ENCODE peak calls at places on chromosome 7, in four cellular contexts. E is heart right ventricle, O is breast epithelium, P is lower leg skin. L is an unnamed sample.

GRCh38 chr7:110987130-110987693 is 103.7 kb upstream of the LRRN3 start:
- DNase-seq in E (no peak), O (no peak), P (no peak), L (no peak)

GRCh38 chr7:48084727-48085432 is 4.2 kb upstream of the UPP1 start:
- DNase-seq in E (peak), O (no peak), P (no peak), L (peak)

GRCh38 chr7:101113860-101114259 is 13.0 kb upstream of the SERPINE1 start:
- DNase-seq in E (no peak), O (no peak), P (no peak), L (no peak)

GRCh38 chr7:83267141-83267631 is 104.5 kb upstream of the PCLO start:
- DNase-seq in E (no peak), O (no peak), P (no peak), L (no peak)

GRCh38 chr7:43112941-43113621 is 634 bp downstream of the HECW1 start:
- DNase-seq in E (peak), O (no peak), P (peak), L (peak)

GRCh38 chr7:19107392-19108147 is 9.9 kb downstream of the TWIST1 start:
- DNase-seq in E (peak), O (no peak), P (peak), L (peak)

GRCh38 chr7:120308171-120308570 is 35.2 kb downstream of the KCND2 start:
- DNase-seq in E (no peak), O (no peak), P (no peak), L (no peak)

GRCh38 chr7:4739528-4739992 is 35.9 kb upstream of the AP5Z1 start:
- DNase-seq in E (peak), O (no peak), P (no peak), L (no peak)

GRCh38 chr7:77989981-77990566 is 191.5 kb downstream of the PHTF2 start:
- DNase-seq in E (no peak), O (no peak), P (no peak), L (no peak)

GRCh38 chr7:70029993-70030392 is 431.7 kb downstream of the AUTS2 start:
- DNase-seq in E (no peak), O (no peak), P (no peak), L (no peak)

GRCh38 chr7:86942995-86943394 is 116.5 kb downstream of the ELAPOR2 start:
- DNase-seq in E (no peak), O (no peak), P (no peak), L (no peak)

GRCh38 chr7:45163692-45164052 is 6.1 kb downstream of the RAMP3 start:
- DNase-seq in E (no peak), O (no peak), P (no peak), L (no peak)

GRCh38 chr7:155653773-155654172 is 9.3 kb downstream of the RBM33 start:
- DNase-seq in E (no peak), O (no peak), P (no peak), L (no peak)

GRCh38 chr7:41788556-41788955 is 85.7 kb upstream of the INHBA start:
- DNase-seq in E (no peak), O (no peak), P (no peak), L (no peak)

GRCh38 chr7:118005021-118005420 is 131.8 kb upstream of the CTTNBP2 start:
- DNase-seq in E (no peak), O (no peak), P (no peak), L (no peak)

GRCh38 chr7:106284516-106285050 is at the start of gene NAMPT:
- DNase-seq in E (peak), O (peak), P (peak), L (peak)

GRCh38 chr7:32228601-32229000 is 158.4 kb upstream of the PDE1C start:
- DNase-seq in E (no peak), O (no peak), P (peak), L (no peak)

GRCh38 chr7:122764902-122765301 is 62.2 kb upstream of the RNF148 start:
- DNase-seq in E (no peak), O (no peak), P (no peak), L (no peak)

GRCh38 chr7:14579971-14580370 is 322.6 kb downstream of the DGKB start:
- DNase-seq in E (no peak), O (no peak), P (no peak), L (no peak)

GRCh38 chr7:158588085-158588877 is 658 bp upstream of the PTPRN2 start:
- DNase-seq in E (no peak), O (no peak), P (no peak), L (no peak)

GRCh38 chr7:158588878-158589442 is 1.3 kb upstream of the PTPRN2 start:
- DNase-seq in E (no peak), O (no peak), P (no peak), L (no peak)

GRCh38 chr7:158586499-158587191 is 978 bp downstream of the PTPRN2 start:
- DNase-seq in E (no peak), O (no peak), P (no peak), L (no peak)

GRCh38 chr7:158585721-158586498 is 1.7 kb downstream of the PTPRN2 start:
- DNase-seq in E (no peak), O (no peak), P (no peak), L (no peak)

DNA sequence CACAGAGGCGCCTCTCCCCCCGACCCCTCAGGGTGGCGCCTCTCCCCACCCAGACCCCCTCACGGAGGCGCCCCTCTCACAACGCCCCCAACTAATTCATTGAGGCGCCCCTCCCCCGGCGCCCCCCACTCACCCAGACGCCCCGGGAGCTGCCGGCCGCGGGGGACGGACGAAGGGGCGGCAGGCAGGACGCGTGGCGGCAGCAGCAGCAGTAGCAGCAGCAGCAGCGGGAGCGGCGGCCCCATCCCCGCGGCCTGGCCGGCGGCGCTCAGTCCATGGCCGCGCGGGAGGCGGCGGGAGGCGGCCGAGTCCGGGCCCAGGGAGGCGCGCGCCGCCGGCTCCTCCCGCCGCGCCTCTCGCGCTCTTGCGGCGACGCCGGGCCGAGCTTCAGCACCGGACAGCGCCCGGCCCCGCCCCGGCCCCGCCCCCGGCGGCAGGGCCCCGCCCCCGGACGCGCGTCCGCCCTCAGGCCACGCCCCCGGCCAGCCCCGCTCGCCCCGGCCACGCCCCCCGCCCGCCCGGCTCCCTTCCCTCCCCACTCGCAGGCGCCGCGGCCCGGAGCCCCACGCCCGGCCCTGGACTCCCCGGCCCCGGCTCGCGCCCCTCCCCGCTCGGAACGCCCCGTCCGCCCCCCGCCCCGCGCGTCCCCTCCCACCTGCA is at the start of gene PTPRN2:
- DNase-seq in E (peak), O (peak), P (no peak), L (peak)
- H3K4me3 ChIP-seq in E (peak), O (peak), P (no peak), L (no peak)

GRCh38 chr7:27153526-27153925 is 1.1 kb upstream of the HOXA3 start:
- DNase-seq in E (no peak), O (no peak), P (peak), L (no peak)

GRCh38 chr7:27154901-27155815 is 1.3 kb downstream of the HOXA7 start:
- DNase-seq in E (no peak), O (peak), P (peak), L (peak)

GRCh38 chr7:27155816-27156507 is 513 bp downstream of the HOXA7 start:
- DNase-seq in E (no peak), O (peak), P (peak), L (peak)

GRCh38 chr7:27152816-27153486 is 568 bp upstream of the HOXA3 start:
- DNase-seq in E (no peak), O (peak), P (no peak), L (no peak)

DNA sequence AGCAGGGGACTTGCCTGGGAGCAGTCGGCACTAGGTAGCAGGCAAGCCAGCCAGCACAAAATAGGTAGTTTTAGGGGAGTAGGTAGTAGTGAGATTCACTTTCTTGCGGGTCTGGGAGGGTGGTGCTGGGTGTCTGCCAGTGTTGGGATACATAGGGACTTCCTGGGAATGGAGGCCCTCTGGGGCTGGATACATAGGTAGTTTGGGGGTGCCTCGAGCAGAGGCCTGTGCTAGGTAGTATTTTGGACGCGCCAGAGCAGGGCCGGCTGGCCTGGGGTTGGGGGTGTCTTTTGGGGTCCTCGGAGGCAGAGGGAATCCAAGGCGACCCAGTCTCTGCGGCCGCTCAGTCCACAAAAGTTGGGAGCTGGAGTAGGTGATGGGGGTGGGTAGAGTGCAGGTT is 2.0 kb upstream of the HOXA3 start:
- DNase-seq in E (no peak), O (peak), P (peak), L (no peak)
- H3K4me3 ChIP-seq in E (no peak), O (no peak), P (no peak), L (peak)

GRCh38 chr7:74215921-74216320 is 6.1 kb downstream of the LAT2 start:
- DNase-seq in E (no peak), O (no peak), P (no peak), L (no peak)
- H3K4me3 ChIP-seq in E (no peak), O (no peak), P (no peak), L (no peak)

DNA sequence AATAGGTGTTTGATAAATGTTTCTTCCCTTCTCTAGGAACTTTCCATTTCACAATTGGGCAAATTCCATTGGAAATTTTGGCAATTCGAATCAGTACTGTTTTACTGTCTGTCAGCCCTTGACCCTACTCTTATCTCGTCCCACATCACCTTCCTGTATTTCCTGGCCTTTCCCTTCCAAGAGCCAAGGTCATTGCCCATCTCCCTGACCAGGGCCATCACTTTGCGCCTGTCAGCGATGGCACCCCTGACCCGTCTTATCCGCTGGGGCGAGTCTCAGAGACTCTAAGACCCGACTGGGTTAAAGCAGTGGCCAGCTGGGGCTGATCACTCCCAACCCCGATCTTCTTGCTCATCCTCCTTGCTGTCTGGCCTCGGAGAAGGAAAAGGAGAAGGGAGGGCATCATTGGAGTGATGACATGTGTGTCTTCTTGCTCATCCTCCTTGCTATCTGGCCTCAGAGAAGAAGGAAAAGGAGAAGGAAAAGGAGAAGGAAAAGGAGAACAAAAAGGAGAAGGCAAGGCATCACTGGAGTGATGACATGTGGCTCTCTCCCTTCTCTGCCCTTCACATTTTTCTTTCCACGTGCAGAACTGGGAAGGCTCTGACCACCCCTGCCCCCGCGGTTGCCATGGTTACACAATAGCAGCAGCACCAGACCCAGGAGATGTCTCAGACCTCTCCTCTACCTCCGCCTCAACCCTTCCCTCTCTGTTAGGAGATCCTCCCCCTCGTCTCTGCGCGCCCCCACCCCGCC is 2.1 kb downstream of the SEMA3D start:
- DNase-seq in E (no peak), O (no peak), P (peak), L (no peak)
- H3K4me3 ChIP-seq in E (peak), O (peak), P (no peak), L (peak)

GRCh38 chr7:24965831-24966708 is 13.9 kb downstream of the OSBPL3 start:
- DNase-seq in E (no peak), O (no peak), P (no peak), L (peak)
- H3K4me3 ChIP-seq in E (no peak), O (no peak), P (no peak), L (no peak)